ENCODE peak calls at places on chromosomes 13 and 19, in ten cellular contexts. J, B, Z, R, F, G, L, P, X and K are unnamed samples.

GRCh38 chr19:13463296-13463695 is 43.0 kb downstream of the CACNA1A start:
- DNase-seq in R (no peak), B (no peak), X (peak), Z (no peak), F (no peak), J (peak), P (peak), L (peak), G (no peak), K (no peak)

GRCh38 chr19:5339470-5339949 is 1.1 kb downstream of the PTPRS start:
- DNase-seq in L (peak), Z (no peak), P (peak), X (no peak), R (no peak), J (peak), F (no peak), B (no peak), G (no peak), K (no peak)

GRCh38 chr19:49256691-49257090 is 68.3 kb downstream of the SLC6A16 start:
- DNase-seq in F (no peak), Z (no peak), G (no peak), X (peak), L (no peak), J (no peak), R (no peak), P (no peak), B (no peak), K (no peak)

GRCh38 chr13:23443878-23444277 is 10.4 kb upstream of the SACS start:
- DNase-seq in P (no peak), J (no peak), B (no peak), L (no peak), X (no peak), Z (no peak), G (no peak), R (no peak), F (no peak), K (no peak)

GRCh38 chr19:38562096-38562495 is 55.7 kb downstream of the MAP4K1 start:
- DNase-seq in R (no peak), F (no peak), J (no peak), P (no peak), B (no peak), G (no peak), Z (no peak), L (no peak), X (no peak), K (no peak)

GRCh38 chr13:111895896-111896821 is 170.8 kb upstream of the SOX1 start:
- DNase-seq in Z (no peak), F (no peak), P (no peak), B (no peak), J (no peak), X (no peak), G (peak), L (no peak), R (no peak), K (no peak)

GRCh38 chr13:37457594-37457993 is 141.0 kb downstream of the POSTN start:
- DNase-seq in P (no peak), X (peak), J (no peak), B (no peak), G (no peak), L (peak), R (no peak), F (no peak), Z (no peak), K (no peak)

GRCh38 chr19:45972081-45972943 is 1.4 kb downstream of the NOVA2 start:
- DNase-seq in X (no peak), P (peak), J (no peak), G (no peak), R (no peak), F (no peak), Z (no peak), L (no peak), B (no peak), K (no peak)

GRCh38 chr19:11227201-11227886 is 12.1 kb upstream of the ANGPTL8 start:
- DNase-seq in F (no peak), B (no peak), R (no peak), X (no peak), P (peak), J (peak), G (no peak), L (peak), Z (no peak), K (no peak)

GRCh38 chr13:97328222-97328790 is 105.7 kb upstream of the RAP2A start:
- DNase-seq in X (peak), P (no peak), Z (peak), B (no peak), R (no peak), L (peak), J (peak), G (no peak), F (no peak), K (no peak)

GRCh38 chr19:5691930-5692784 is 2.1 kb downstream of the RPL36 start:
- DNase-seq in B (no peak), F (no peak), P (peak), X (peak), Z (no peak), J (peak), L (peak), R (no peak), G (no peak), K (no peak)

GRCh38 chr19:40751065-40751923 is at the start of gene SNRPA:
- DNase-seq in B (peak), G (peak), J (peak), X (peak), R (peak), Z (peak), F (peak), P (peak), L (peak), K (peak)

GRCh38 chr13:74135306-74136088 is 1.3 kb upstream of the KLF12 start:
- DNase-seq in P (peak), J (peak), L (peak), G (peak), F (no peak), B (peak), X (peak), R (peak), Z (no peak), K (peak)

GRCh38 chr13:110447801-110448200 is 113.7 kb downstream of the RAB20 start:
- DNase-seq in P (no peak), F (no peak), X (no peak), R (no peak), J (no peak), G (no peak), L (no peak), Z (no peak), B (no peak), K (no peak)

GRCh38 chr19:7224205-7224833 is 69.9 kb downstream of the INSR start:
- DNase-seq in L (peak), Z (no peak), X (peak), G (no peak), R (no peak), J (no peak), F (no peak), P (no peak), B (no peak), K (no peak)

GRCh38 chr19:9848761-9849160 is 13.6 kb downstream of the PIN1 start:
- DNase-seq in X (no peak), B (no peak), Z (no peak), L (no peak), R (no peak), F (no peak), G (no peak), P (no peak), J (no peak), K (no peak)

GRCh38 chr13:31035162-31035951 is 102.9 kb downstream of the TEX26 start:
- DNase-seq in P (peak), J (no peak), G (no peak), Z (no peak), X (peak), B (no peak), R (no peak), L (peak), F (no peak), K (no peak)

GRCh38 chr13:40781717-40782116 is 7.7 kb upstream of the SLC25A15 start:
- DNase-seq in G (no peak), J (no peak), F (no peak), P (no peak), Z (no peak), L (no peak), B (no peak), R (no peak), X (no peak), K (no peak)

GRCh38 chr19:36054733-36055686 is at the start of gene WDR62:
- DNase-seq in L (peak), R (peak), G (peak), J (peak), B (no peak), Z (peak), F (peak), P (peak), X (no peak), K (peak)

GRCh38 chr19:37905936-37906867 is at the start of gene WDR87:
- DNase-seq in B (peak), Z (no peak), F (peak), X (peak), G (peak), J (peak), P (peak), L (peak), R (no peak), K (no peak)

GRCh38 chr19:28828276-28828870 is 384.6 kb downstream of the UQCRFS1 start:
- DNase-seq in G (no peak), Z (no peak), B (no peak), X (no peak), J (no peak), L (no peak), R (no peak), F (no peak), P (no peak), K (no peak)

GRCh38 chr13:102049853-102050252 is 352.0 kb downstream of the FGF14 start:
- DNase-seq in Z (no peak), L (no peak), P (no peak), X (no peak), J (no peak), B (no peak), G (no peak), F (no peak), R (no peak), K (no peak)

GRCh38 chr19:6501740-6502648 is at the start of gene TUBB4A:
- DNase-seq in L (no peak), F (no peak), Z (no peak), X (no peak), G (no peak), R (no peak), B (no peak), P (peak), J (peak), K (no peak)

GRCh38 chr13:33087790-33088189 is 71.6 kb downstream of the KL start:
- DNase-seq in X (peak), J (no peak), L (peak), G (no peak), Z (no peak), B (no peak), P (no peak), R (no peak), F (no peak), K (no peak)